ENCODE peak calls at places on chromosomes 3 and 15, in six cellular contexts. O, X, F, W, N and I are unnamed samples.

GRCh38 chr3:50365080-50365841 is 5.9 kb upstream of the TMEM115 start:
- DNase-seq in F (peak), N (peak), X (peak), O (peak), W (peak), I (peak)

GRCh38 chr15:71118345-71118744 is 3.1 kb downstream of the THSD4 start:
- DNase-seq in F (no peak), O (no peak), N (no peak), W (no peak), X (no peak), I (no peak)

GRCh38 chr15:62412634-62413033 is 247.5 kb upstream of the C2CD4B start:
- DNase-seq in O (no peak), X (no peak), F (no peak), N (no peak), W (no peak), I (no peak)

GRCh38 chr3:188812198-188812597 is 359.6 kb upstream of the TPRG1 start:
- DNase-seq in O (no peak), F (no peak), X (no peak), W (no peak), N (no peak), I (no peak)

GRCh38 chr3:133894334-133895207 is 1.1 kb downstream of the RAB6B start:
- DNase-seq in N (no peak), O (peak), F (no peak), X (no peak), W (no peak), I (no peak)

GRCh38 chr3:73024836-73025235 is 28.2 kb downstream of the PPP4R2 start:
- DNase-seq in W (no peak), O (no peak), N (no peak), X (no peak), F (no peak), I (no peak)

GRCh38 chr3:58474348-58474911 is 17.5 kb upstream of the KCTD6 start:
- DNase-seq in F (no peak), O (no peak), X (no peak), W (no peak), N (no peak), I (no peak)

GRCh38 chr3:137767146-137768020 is 3.3 kb downstream of the SOX14 start:
- DNase-seq in N (no peak), F (no peak), X (no peak), W (no peak), O (peak), I (no peak)

GRCh38 chr3:156150434-156151066 is 30.2 kb downstream of the KCNAB1 start:
- DNase-seq in W (peak), N (no peak), O (peak), F (no peak), X (peak), I (peak)

GRCh38 chr3:168025076-168025475 is 70.6 kb downstream of the GOLIM4 start:
- DNase-seq in X (no peak), W (peak), F (no peak), O (no peak), N (no peak), I (no peak)

GRCh38 chr3:114447545-114447944 is 153.7 kb downstream of the TIGIT start:
- DNase-seq in W (no peak), F (no peak), X (no peak), N (no peak), O (no peak), I (no peak)

GRCh38 chr3:64594129-64594528 is 93.7 kb downstream of the ADAMTS9 start:
- DNase-seq in N (no peak), X (no peak), O (no peak), W (no peak), F (no peak), I (no peak)

GRCh38 chr15:62138124-62138523 is 27.0 kb downstream of the C2CD4B start:
- DNase-seq in W (peak), N (no peak), O (no peak), F (no peak), X (peak), I (peak)

GRCh38 chr3:194265996-194266657 is 85.0 kb downstream of the CPN2 start:
- DNase-seq in X (no peak), W (no peak), N (no peak), O (no peak), F (no peak), I (no peak)

GRCh38 chr3:73098873-73099272 is 37.4 kb downstream of the EBLN2 start:
- DNase-seq in O (no peak), F (no peak), X (no peak), W (no peak), N (no peak), I (no peak)

GRCh38 chr15:72698938-72699337 is 12.9 kb downstream of the BBS4 start:
- DNase-seq in N (no peak), F (no peak), W (no peak), O (no peak), X (no peak), I (no peak)

GRCh38 chr15:41377978-41378377 is 24.3 kb downstream of the NDUFAF1 start:
- DNase-seq in F (no peak), W (no peak), O (no peak), X (no peak), N (no peak), I (peak)

GRCh38 chr3:102733811-102734574 is 299.2 kb downstream of the ZPLD1 start:
- DNase-seq in F (no peak), W (peak), X (peak), N (no peak), O (no peak), I (no peak)

GRCh38 chr3:182523836-182524235 is 269.5 kb upstream of the ATP11B start:
- DNase-seq in O (no peak), X (no peak), W (no peak), F (no peak), N (no peak), I (peak)

GRCh38 chr15:58447244-58448010 is 15.6 kb downstream of the LIPC start:
- DNase-seq in O (no peak), N (no peak), X (no peak), W (peak), F (no peak), I (peak)

GRCh38 chr15:97566957-97567356 is 393.5 kb upstream of the ARRDC4 start:
- DNase-seq in X (peak), N (no peak), F (no peak), W (no peak), O (no peak), I (no peak)

GRCh38 chr3:139721370-139721769 is 43.6 kb upstream of the NMNAT3 start:
- DNase-seq in X (no peak), O (no peak), F (no peak), W (no peak), N (no peak), I (no peak)

GRCh38 chr15:28086175-28086703 is 12.9 kb downstream of the OCA2 start:
- DNase-seq in F (peak), O (peak), N (no peak), W (peak), X (peak), I (no peak)

GRCh38 chr3:171840831-171841619 is 2.1 kb upstream of the TMEM212 start:
- DNase-seq in W (no peak), N (no peak), X (no peak), F (no peak), O (no peak), I (no peak)

GRCh38 chr3:122151480-122151879 is 32.0 kb upstream of the CASR start:
- DNase-seq in N (no peak), O (no peak), X (peak), W (peak), F (no peak), I (peak)

GRCh38 chr3:73055583-73056364 is 5.7 kb upstream of the EBLN2 start:
- DNase-seq in N (no peak), X (no peak), W (no peak), O (no peak), F (no peak), I (no peak)

GRCh38 chr3:184619348-184619747 is 57.8 kb downstream of the EPHB3 start:
- DNase-seq in W (no peak), F (no peak), X (no peak), O (no peak), N (no peak), I (no peak)

GRCh38 chr3:30666564-30667249 is 60.3 kb downstream of the TGFBR2 start:
- DNase-seq in N (no peak), W (no peak), X (no peak), O (no peak), F (no peak), I (no peak)

GRCh38 chr3:129116482-129116946 is 5.1 kb downstream of the RAB43 start:
- DNase-seq in W (no peak), F (no peak), O (no peak), N (no peak), X (no peak), I (no peak)

GRCh38 chr15:88650556-88650955 is 11.7 kb downstream of the ISG20 start:
- DNase-seq in O (peak), W (no peak), N (no peak), X (no peak), F (peak), I (no peak)

GRCh38 chr15:42010434-42010833 is 10.4 kb downstream of the PLA2G4E start:
- DNase-seq in W (peak), O (no peak), X (no peak), N (no peak), F (no peak), I (peak)

GRCh38 chr15:88615303-88616107 is 5.6 kb upstream of the AEN start:
- DNase-seq in X (no peak), F (no peak), N (no peak), W (no peak), O (no peak), I (no peak)

GRCh38 chr3:169615833-169616232 is 47.7 kb downstream of the MECOM start:
- DNase-seq in N (no peak), W (no peak), F (no peak), X (no peak), O (no peak), I (no peak)

GRCh38 chr3:132174500-132174899 is 139.7 kb upstream of the CPNE4 start:
- DNase-seq in O (no peak), F (no peak), W (peak), N (no peak), X (no peak), I (peak)

GRCh38 chr3:120497318-120497717 is 46.5 kb upstream of the FSTL1 start:
- DNase-seq in X (peak), N (no peak), F (no peak), O (no peak), W (peak), I (peak)